ENCODE peak calls at places on chromosomes 4 and X, in nine cellular contexts. M is suprapubic skin, A is K562, F is pancreas, C is heart left ventricle, T is lower lobe of right lung, V is PC-9, L is thoracic aorta, I is PC-3. Y is an unnamed sample. For H3K36me3, the result is how much of the 10 kb centered on the place peaks cover.

GRCh38 chrX:119419146-119419545 is 20.0 kb downstream of the SLC25A43 start:
- DNase-seq in M (no peak), A (no peak), F (no peak), C (no peak), T (no peak), V (no peak), L (no peak), I (no peak), Y (no peak)

GRCh38 chrX:13700380-13700779 is 11.5 kb downstream of the RAB9A start:
- DNase-seq in M (no peak), A (no peak), F (no peak), C (no peak), T (no peak), V (no peak), L (no peak), I (no peak), Y (no peak)

GRCh38 chrX:127128282-127128681 is 308.8 kb downstream of the PRR32 start:
- DNase-seq in M (no peak), A (no peak), F (no peak), C (no peak), T (no peak), V (no peak), L (no peak), I (no peak), Y (no peak)

GRCh38 chr4:150106886-150107285 is 28.6 kb downstream of the DCLK2 start:
- DNase-seq in M (no peak), A (no peak), F (no peak), C (no peak), T (no peak), V (no peak), L (no peak), I (no peak), Y (no peak)

GRCh38 chr4:20276848-20277247 is 25.1 kb downstream of the SLIT2 start:
- DNase-seq in M (no peak), A (no peak), F (no peak), C (no peak), T (no peak), V (no peak), L (no peak), I (no peak), Y (no peak)

GRCh38 chr4:18847276-18847890 is 825.8 kb upstream of the LCORL start:
- DNase-seq in M (no peak), A (no peak), F (no peak), C (no peak), T (no peak), V (no peak), L (no peak), I (peak), Y (no peak)

GRCh38 chr4:42750091-42750490 is 93.2 kb upstream of the ATP8A1 start:
- DNase-seq in M (no peak), A (no peak), F (no peak), C (peak), T (no peak), V (no peak), L (no peak), I (peak), Y (peak)

GRCh38 chr4:154376461-154376860 is 115.1 kb downstream of the DCHS2 start:
- DNase-seq in M (no peak), A (no peak), F (no peak), C (no peak), T (no peak), V (no peak), L (no peak), I (no peak), Y (no peak)

GRCh38 chrX:74540635-74541249 is 73.7 kb downstream of the RLIM start:
- DNase-seq in M (no peak), A (no peak), F (no peak), C (no peak), T (no peak), V (no peak), L (no peak), I (no peak), Y (no peak)

GRCh38 chr4:3752022-3752421 is 14.2 kb upstream of the ADRA2C start:
- DNase-seq in M (no peak), A (no peak), F (no peak), C (no peak), T (no peak), V (no peak), L (no peak), I (no peak), Y (no peak)

GRCh38 chr4:89305712-89306437 is 1.7 kb downstream of the GPRIN3 start:
- DNase-seq in M (no peak), A (no peak), F (no peak), C (no peak), T (no peak), V (no peak), L (no peak), I (no peak), Y (peak)

GRCh38 chr4:20639346-20639745 is 60.9 kb upstream of the PACRGL start:
- DNase-seq in M (no peak), A (no peak), F (no peak), C (no peak), T (no peak), V (no peak), L (no peak), I (no peak), Y (no peak)

GRCh38 chr4:156194896-156195295 is 241.2 kb upstream of the CTSO start:
- DNase-seq in M (no peak), A (no peak), F (no peak), C (no peak), T (no peak), V (no peak), L (no peak), I (peak), Y (no peak)

GRCh38 chrX:78331708-78332107 is 4.3 kb upstream of the CYSLTR1 start:
- DNase-seq in M (no peak), A (no peak), F (no peak), C (no peak), T (no peak), V (no peak), L (no peak), I (no peak), Y (no peak)

GRCh38 chrX:14073561-14073960 is 43.9 kb upstream of the GEMIN8 start:
- DNase-seq in M (no peak), A (no peak), F (no peak), C (no peak), T (no peak), V (no peak), L (no peak), I (no peak), Y (no peak)

GRCh38 chrX:22526339-22526738 is 253.6 kb downstream of the CBLL2 start:
- DNase-seq in M (no peak), A (no peak), F (no peak), C (no peak), T (no peak), V (peak), L (no peak), I (peak), Y (no peak)

GRCh38 chr4:3607690-3608514 is 75.7 kb upstream of the LRPAP1 start:
- DNase-seq in M (peak), A (no peak), F (no peak), C (no peak), T (no peak), V (no peak), L (no peak), I (no peak), Y (no peak)

GRCh38 chr4:114180481-114180880 is 201.0 kb upstream of the ARSJ start:
- DNase-seq in M (no peak), A (peak), F (peak), C (peak), T (no peak), V (no peak), L (peak), I (peak), Y (peak)

GRCh38 chr4:11512861-11513260 is 84.2 kb upstream of the HS3ST1 start:
- DNase-seq in M (no peak), A (no peak), F (no peak), C (no peak), T (no peak), V (no peak), L (no peak), I (no peak), Y (no peak)

DNA sequence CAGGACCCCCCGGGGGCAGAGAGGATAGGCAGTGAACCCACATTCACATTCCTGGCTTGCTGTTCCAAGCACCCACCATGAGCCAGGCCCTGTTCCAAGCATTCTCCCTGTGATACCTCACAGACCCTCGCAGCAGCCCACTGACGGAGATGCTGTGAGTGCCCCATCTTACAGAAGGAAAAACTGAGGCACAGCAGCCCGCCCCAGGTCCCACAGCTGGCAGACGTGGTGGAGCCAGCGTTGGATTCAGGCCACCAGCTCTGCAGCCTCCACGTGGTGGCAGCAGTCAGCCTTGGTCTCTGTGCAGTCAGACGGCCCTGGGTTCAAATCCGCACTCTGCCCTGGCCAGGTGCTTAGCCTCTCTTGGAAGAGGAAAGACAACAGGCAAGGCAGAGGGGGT is 16.8 kb downstream of the MAN2B2 start:
- DNase-seq in M (no peak), A (peak), F (no peak), C (no peak), T (no peak), V (no peak), L (no peak), I (no peak), Y (no peak)
- H3K36me3 ChIP-seq in M (half or more), A (under half), F (under half), C (under half), T (half or more), V (under half), L (under half), I (under half), Y (under half)

GRCh38 chrX:10516781-10517322 is 103.5 kb downstream of the MID1 start:
- DNase-seq in M (no peak), A (no peak), F (no peak), C (no peak), T (no peak), V (no peak), L (no peak), I (no peak), Y (no peak)
- TF ChIP-seq CTCF in M (no peak), A (no peak), F (no peak), C (no peak), T (no peak), V (no peak), L (no peak), I (no peak), Y (no peak)

DNA sequence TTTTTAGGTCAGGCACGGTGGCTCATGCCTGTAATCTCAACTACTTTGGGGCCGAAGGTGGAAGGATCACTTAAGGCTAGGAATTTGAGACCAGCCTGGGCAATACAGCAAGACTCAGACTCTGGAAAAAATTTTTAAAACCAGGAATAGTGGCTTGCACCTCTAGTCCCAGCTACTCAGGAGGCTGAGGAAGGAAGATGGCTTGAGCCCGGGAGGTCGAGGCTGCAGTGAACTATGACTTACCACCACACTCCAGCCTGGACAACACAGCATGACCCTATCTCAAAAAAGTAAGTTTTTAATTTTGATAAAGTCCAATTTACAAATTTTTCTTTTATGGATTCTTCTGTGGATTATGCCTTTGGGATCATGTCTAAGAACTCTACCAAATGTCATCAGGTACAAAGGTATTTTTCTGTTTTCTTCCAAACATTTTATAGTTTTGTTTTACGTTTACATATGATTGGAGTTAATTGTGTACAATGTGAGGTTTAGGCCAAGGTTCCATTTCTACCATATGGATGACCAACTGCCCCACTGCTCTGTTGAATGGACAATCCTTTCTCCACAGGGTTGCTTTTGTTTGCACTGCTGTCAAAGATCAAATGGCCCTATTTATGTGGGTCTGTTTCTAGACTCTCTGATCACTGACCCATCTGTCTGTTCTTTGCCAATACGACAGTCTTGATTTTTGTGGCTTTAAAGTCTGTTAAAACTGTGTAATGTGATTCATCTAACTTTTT is 48.2 kb downstream of the CPLX1 start:
- DNase-seq in M (no peak), A (no peak), F (no peak), C (no peak), T (no peak), V (no peak), L (no peak), I (no peak), Y (no peak)
- H3K36me3 ChIP-seq in M (under half), A (half or more), F (under half), C (under half), T (half or more), V (under half), L (under half), I (under half), Y (under half)

DNA sequence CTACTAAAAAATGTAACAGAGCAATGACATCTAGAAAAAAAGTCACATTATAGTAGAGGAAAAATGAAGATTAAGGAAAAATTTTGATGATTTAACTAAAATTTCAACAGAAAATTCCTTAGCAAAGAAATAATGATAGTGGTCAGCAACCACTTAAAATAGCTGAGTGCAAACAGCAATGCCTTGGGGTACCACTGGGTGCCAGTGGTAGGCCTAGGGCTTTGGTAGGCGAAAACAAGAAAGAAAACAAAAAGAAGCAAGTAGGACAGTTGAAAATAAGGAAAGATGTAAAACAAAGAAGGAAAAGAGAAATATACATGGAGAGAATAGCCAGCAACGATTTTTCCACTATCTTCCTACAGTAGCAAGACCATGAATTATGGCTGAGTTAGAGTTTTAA is 313.5 kb upstream of the IRS4 start:
- DNase-seq in M (no peak), A (no peak), F (no peak), C (no peak), T (no peak), V (no peak), L (no peak), I (no peak), Y (no peak)
- TF ChIP-seq CTCF in M (no peak), A (no peak), F (no peak), C (no peak), T (no peak), V (peak), L (no peak), I (no peak), Y (peak)

GRCh38 chr4:38684951-38685350 is 21.0 kb downstream of the KLF3 start:
- DNase-seq in M (no peak), A (no peak), F (no peak), C (no peak), T (no peak), V (no peak), L (no peak), I (no peak), Y (no peak)
- H3K36me3 ChIP-seq in M (half or more), A (half or more), F (under half), C (under half), T (half or more), V (half or more), L (under half), I (under half), Y (under half)

GRCh38 chr4:77621254-77621653 is 15.6 kb downstream of the CXCL13 start:
- DNase-seq in M (no peak), A (no peak), F (no peak), C (no peak), T (no peak), V (no peak), L (no peak), I (no peak), Y (no peak)

GRCh38 chr4:77615153-77615552 is 9.5 kb downstream of the CXCL13 start:
- DNase-seq in M (no peak), A (no peak), F (no peak), C (no peak), T (no peak), V (no peak), L (no peak), I (no peak), Y (no peak)

GRCh38 chr4:77617203-77617602 is 11.6 kb downstream of the CXCL13 start:
- DNase-seq in M (no peak), A (no peak), F (no peak), C (no peak), T (no peak), V (peak), L (no peak), I (peak), Y (no peak)

GRCh38 chr4:77618383-77619241 is 13.0 kb downstream of the CXCL13 start:
- DNase-seq in M (no peak), A (peak), F (peak), C (peak), T (no peak), V (peak), L (peak), I (peak), Y (peak)

GRCh38 chr4:77619408-77619807 is 13.8 kb downstream of the CXCL13 start:
- DNase-seq in M (no peak), A (no peak), F (peak), C (no peak), T (no peak), V (no peak), L (no peak), I (no peak), Y (no peak)
- TF ChIP-seq CTCF in M (no peak), A (no peak), F (no peak), C (no peak), T (no peak), V (no peak), L (no peak), I (no peak), Y (no peak)

Y was measured in cardiac muscle cell.